ENCODE peak calls at places on chromosomes 5 and 9, in six cellular contexts. C is ACHN; Y is KBM-7; G is stimulated activated CD8-positive, alpha-beta memory T cell treated with anti-CD3 and anti-CD28 coated beads, Interleukin-2, amount 100 ng/mL, for 48 hours; V is C1 segment of cervical spinal cord; K is pancreas. E is an unnamed sample.

GRCh38 chr5:110063640-110064592 is 374.2 kb downstream of the MAN2A1 start:
- DNase-seq in C (no peak), Y (no peak), G (no peak), V (no peak), K (no peak), E (no peak)

GRCh38 chr9:69044226-69045219 is 9.0 kb downstream of the FXN start:
- DNase-seq in C (no peak), Y (peak), G (no peak), V (no peak), K (no peak), E (peak)

GRCh38 chr5:181261320-181262085 is 560 bp upstream of the TRIM52 start:
- DNase-seq in C (peak), Y (no peak), G (peak), V (no peak), K (peak), E (no peak)

GRCh38 chr9:70031141-70031545 is 12.5 kb upstream of the MAMDC2 start:
- DNase-seq in C (no peak), Y (no peak), G (no peak), V (no peak), K (no peak), E (peak)

GRCh38 chr9:84609779-84610178 is 59.8 kb upstream of the NTRK2 start:
- DNase-seq in C (no peak), Y (no peak), G (no peak), V (no peak), K (no peak), E (no peak)

GRCh38 chr9:82957526-82958379 is 105.2 kb downstream of the RASEF start:
- DNase-seq in C (no peak), Y (no peak), G (no peak), V (no peak), K (no peak), E (peak)

GRCh38 chr5:127944125-127944524 is 139.4 kb upstream of the SLC12A2 start:
- DNase-seq in C (no peak), Y (no peak), G (no peak), V (no peak), K (no peak), E (no peak)

GRCh38 chr5:97832645-97833296 is 649.7 kb upstream of the RIOK2 start:
- DNase-seq in C (no peak), Y (no peak), G (no peak), V (no peak), K (no peak), E (no peak)

GRCh38 chr9:133260334-133261102 is 14.5 kb downstream of the ABO start:
- DNase-seq in C (no peak), Y (no peak), G (no peak), V (no peak), K (no peak), E (no peak)

GRCh38 chr5:57989378-57989777 is 470.5 kb downstream of the PLK2 start:
- DNase-seq in C (no peak), Y (no peak), G (no peak), V (no peak), K (no peak), E (peak)

E was measured in kidney glomerular epithelial cell.